ENCODE peak calls at places on chromosomes 16 and 17, in seven cellular contexts. One of them, this sample, is unnamed.
A peak's percentile ranks its signal among the peaks of the same experiment; 100 is the strongest.

GRCh38 chr17:76515291-76515949 is 14.2 kb upstream of the RHBDF2 start:
- DNase-seq in HFFc6: peak; percentile 91
- DNase-seq in progenitor cell of endocrine pancreas: no peak
- DNase-seq in GM13977: peak; percentile 68
- DNase-seq in cardiac fibroblast: peak; percentile 97
- DNase-seq in heart right ventricle: peak; percentile 55
- DNase-seq in mucosa of descending colon: peak; percentile 81
- DNase-seq in this sample: no peak

GRCh38 chr17:69567130-69567529 is 152.6 kb downstream of the MAP2K6 start:
- DNase-seq in HFFc6: no peak
- DNase-seq in progenitor cell of endocrine pancreas: no peak
- DNase-seq in GM13977: no peak
- DNase-seq in cardiac fibroblast: no peak
- DNase-seq in heart right ventricle: no peak
- DNase-seq in mucosa of descending colon: no peak
- DNase-seq in this sample: peak; percentile 12

GRCh38 chr17:44093231-44093900 is 22.8 kb downstream of the G6PC3 start:
- DNase-seq in HFFc6: no peak
- DNase-seq in progenitor cell of endocrine pancreas: no peak
- DNase-seq in GM13977: no peak
- DNase-seq in cardiac fibroblast: no peak
- DNase-seq in heart right ventricle: no peak
- DNase-seq in mucosa of descending colon: no peak
- DNase-seq in this sample: no peak

GRCh38 chr16:25066747-25067631 is 44.6 kb upstream of the LCMT1 start:
- DNase-seq in HFFc6: no peak
- DNase-seq in progenitor cell of endocrine pancreas: peak; percentile 77
- DNase-seq in GM13977: peak; percentile 96
- DNase-seq in cardiac fibroblast: peak; percentile 68
- DNase-seq in heart right ventricle: peak; percentile 87
- DNase-seq in mucosa of descending colon: peak; percentile 92
- DNase-seq in this sample: peak; percentile 92

GRCh38 chr17:8163978-8164814 is 1.4 kb upstream of the VAMP2 start:
- DNase-seq in HFFc6: peak; percentile 43
- DNase-seq in progenitor cell of endocrine pancreas: no peak
- DNase-seq in GM13977: no peak
- DNase-seq in cardiac fibroblast: peak; percentile 61
- DNase-seq in heart right ventricle: peak; percentile 90
- DNase-seq in mucosa of descending colon: peak; percentile 91
- DNase-seq in this sample: peak; percentile 54

GRCh38 chr16:12542818-12543699 is 260.6 kb downstream of the CPPED1 start:
- DNase-seq in HFFc6: no peak
- DNase-seq in progenitor cell of endocrine pancreas: no peak
- DNase-seq in GM13977: peak; percentile 39
- DNase-seq in cardiac fibroblast: no peak
- DNase-seq in heart right ventricle: no peak
- DNase-seq in mucosa of descending colon: no peak
- DNase-seq in this sample: no peak

GRCh38 chr17:77035526-77035925 is 105.2 kb upstream of the SEC14L1 start:
- DNase-seq in HFFc6: no peak
- DNase-seq in progenitor cell of endocrine pancreas: no peak
- DNase-seq in GM13977: no peak
- DNase-seq in cardiac fibroblast: no peak
- DNase-seq in heart right ventricle: no peak
- DNase-seq in mucosa of descending colon: no peak
- DNase-seq in this sample: no peak

GRCh38 chr16:4795181-4795827 is at the start of gene SMIM22:
- DNase-seq in HFFc6: no peak
- DNase-seq in progenitor cell of endocrine pancreas: no peak
- DNase-seq in GM13977: no peak
- DNase-seq in cardiac fibroblast: no peak
- DNase-seq in heart right ventricle: no peak
- DNase-seq in mucosa of descending colon: peak; percentile 86
- DNase-seq in this sample: no peak

GRCh38 chr16:67580202-67580601 is 17.9 kb downstream of the CTCF start:
- DNase-seq in HFFc6: no peak
- DNase-seq in progenitor cell of endocrine pancreas: no peak
- DNase-seq in GM13977: no peak
- DNase-seq in cardiac fibroblast: no peak
- DNase-seq in heart right ventricle: no peak
- DNase-seq in mucosa of descending colon: no peak
- DNase-seq in this sample: no peak

GRCh38 chr16:72677662-72678447 is 370.1 kb downstream of the ZFHX3 start:
- DNase-seq in HFFc6: peak; percentile 74
- DNase-seq in progenitor cell of endocrine pancreas: no peak
- DNase-seq in GM13977: no peak
- DNase-seq in cardiac fibroblast: peak; percentile 78
- DNase-seq in heart right ventricle: no peak
- DNase-seq in mucosa of descending colon: no peak
- DNase-seq in this sample: no peak

GRCh38 chr16:745739-746138 is 4.9 kb upstream of the CIAO3 start:
- DNase-seq in HFFc6: no peak
- DNase-seq in progenitor cell of endocrine pancreas: peak; percentile 53
- DNase-seq in GM13977: peak; percentile 75
- DNase-seq in cardiac fibroblast: no peak
- DNase-seq in heart right ventricle: no peak
- DNase-seq in mucosa of descending colon: peak; percentile 49
- DNase-seq in this sample: peak; percentile 73

GRCh38 chr17:57459286-57459915 is 203.1 kb downstream of the MSI2 start:
- DNase-seq in HFFc6: peak; percentile 74
- DNase-seq in progenitor cell of endocrine pancreas: no peak
- DNase-seq in GM13977: no peak
- DNase-seq in cardiac fibroblast: peak; percentile 68
- DNase-seq in heart right ventricle: no peak
- DNase-seq in mucosa of descending colon: no peak
- DNase-seq in this sample: no peak

GRCh38 chr16:66130296-66130910 is 236.1 kb upstream of the CDH5 start:
- DNase-seq in HFFc6: peak; percentile 77
- DNase-seq in progenitor cell of endocrine pancreas: no peak
- DNase-seq in GM13977: no peak
- DNase-seq in cardiac fibroblast: peak; percentile 41
- DNase-seq in heart right ventricle: no peak
- DNase-seq in mucosa of descending colon: no peak
- DNase-seq in this sample: no peak

GRCh38 chr17:9389116-9389515 is 186.5 kb downstream of the STX8 start:
- DNase-seq in HFFc6: peak; percentile 3
- DNase-seq in progenitor cell of endocrine pancreas: no peak
- DNase-seq in GM13977: peak; percentile 65
- DNase-seq in cardiac fibroblast: peak; percentile 95
- DNase-seq in heart right ventricle: no peak
- DNase-seq in mucosa of descending colon: no peak
- DNase-seq in this sample: no peak

GRCh38 chr17:28946239-28946638 is 5.1 kb downstream of the PHF12 start:
- DNase-seq in HFFc6: peak; percentile 93
- DNase-seq in progenitor cell of endocrine pancreas: no peak
- DNase-seq in GM13977: no peak
- DNase-seq in cardiac fibroblast: peak; percentile 93
- DNase-seq in heart right ventricle: no peak
- DNase-seq in mucosa of descending colon: no peak
- DNase-seq in this sample: no peak

GRCh38 chr16:87816507-87817100 is 50.8 kb upstream of the KLHDC4 start:
- DNase-seq in HFFc6: no peak
- DNase-seq in progenitor cell of endocrine pancreas: no peak
- DNase-seq in GM13977: no peak
- DNase-seq in cardiac fibroblast: no peak
- DNase-seq in heart right ventricle: no peak
- DNase-seq in mucosa of descending colon: no peak
- DNase-seq in this sample: no peak
- TF ChIP-seq CTCF in HFFc6: no peak
- TF ChIP-seq CTCF in progenitor cell of endocrine pancreas: no peak
- TF ChIP-seq CTCF in GM13977: no peak
- TF ChIP-seq CTCF in cardiac fibroblast: no peak
- TF ChIP-seq CTCF in heart right ventricle: no peak
- TF ChIP-seq CTCF in mucosa of descending colon: no peak
- TF ChIP-seq CTCF in this sample: no peak

GRCh38 chr17:18038149-18038850 is 668 bp downstream of the ATPAF2 start:
- DNase-seq in HFFc6: peak; percentile 20
- DNase-seq in progenitor cell of endocrine pancreas: no peak
- DNase-seq in GM13977: no peak
- DNase-seq in cardiac fibroblast: peak; percentile 26
- DNase-seq in heart right ventricle: no peak
- DNase-seq in mucosa of descending colon: no peak
- DNase-seq in this sample: no peak

GRCh38 chr17:18040287-18040858 is 1.2 kb downstream of the GID4 start:
- DNase-seq in HFFc6: no peak
- DNase-seq in progenitor cell of endocrine pancreas: no peak
- DNase-seq in GM13977: no peak
- DNase-seq in cardiac fibroblast: no peak
- DNase-seq in heart right ventricle: no peak
- DNase-seq in mucosa of descending colon: no peak
- DNase-seq in this sample: no peak

GRCh38 chr17:18037482-18037881 is 1.5 kb downstream of the ATPAF2 start:
- DNase-seq in HFFc6: no peak
- DNase-seq in progenitor cell of endocrine pancreas: no peak
- DNase-seq in GM13977: no peak
- DNase-seq in cardiac fibroblast: no peak
- DNase-seq in heart right ventricle: no peak
- DNase-seq in mucosa of descending colon: no peak
- DNase-seq in this sample: no peak

GRCh38 chr17:18039535-18040286 is 503 bp downstream of the GID4 start:
- DNase-seq in HFFc6: no peak
- DNase-seq in progenitor cell of endocrine pancreas: peak; percentile 39
- DNase-seq in GM13977: peak; percentile 75
- DNase-seq in cardiac fibroblast: no peak
- DNase-seq in heart right ventricle: no peak
- DNase-seq in mucosa of descending colon: peak; percentile 67
- DNase-seq in this sample: no peak

GRCh38 chr17:18038861-18039534 is at the start of the genes ATPAF2 and GID4:
- DNase-seq in HFFc6: peak; percentile 98
- DNase-seq in progenitor cell of endocrine pancreas: peak; percentile 99
- DNase-seq in GM13977: peak; percentile 98
- DNase-seq in cardiac fibroblast: peak; percentile 99
- DNase-seq in heart right ventricle: peak; percentile 99
- DNase-seq in mucosa of descending colon: peak; percentile 100
- DNase-seq in this sample: peak; percentile 100
- TF ChIP-seq CTCF in HFFc6: peak; percentile 4
- TF ChIP-seq CTCF in progenitor cell of endocrine pancreas: peak; percentile 24
- TF ChIP-seq CTCF in GM13977: no peak
- TF ChIP-seq CTCF in cardiac fibroblast: peak; percentile 15
- TF ChIP-seq CTCF in heart right ventricle: peak; percentile 10
- TF ChIP-seq CTCF in mucosa of descending colon: no peak
- TF ChIP-seq CTCF in this sample: no peak

GRCh38 chr16:8944113-8944765 is 19.5 kb downstream of the USP7 start:
- DNase-seq in HFFc6: no peak
- DNase-seq in progenitor cell of endocrine pancreas: no peak
- DNase-seq in GM13977: peak; percentile 62
- DNase-seq in cardiac fibroblast: no peak
- DNase-seq in heart right ventricle: no peak
- DNase-seq in mucosa of descending colon: no peak
- DNase-seq in this sample: no peak
- TF ChIP-seq CTCF in HFFc6: no peak
- TF ChIP-seq CTCF in progenitor cell of endocrine pancreas: no peak
- TF ChIP-seq CTCF in GM13977: no peak
- TF ChIP-seq CTCF in cardiac fibroblast: no peak
- TF ChIP-seq CTCF in heart right ventricle: no peak
- TF ChIP-seq CTCF in mucosa of descending colon: no peak
- TF ChIP-seq CTCF in this sample: no peak

GRCh38 chr17:21372256-21372954 is 3.8 kb upstream of the KCNJ12 start:
- DNase-seq in HFFc6: no peak
- DNase-seq in progenitor cell of endocrine pancreas: no peak
- DNase-seq in GM13977: no peak
- DNase-seq in cardiac fibroblast: no peak
- DNase-seq in heart right ventricle: no peak
- DNase-seq in mucosa of descending colon: no peak
- DNase-seq in this sample: no peak

GRCh38 chr17:21374455-21375161 is 1.5 kb upstream of the KCNJ12 start:
- DNase-seq in HFFc6: no peak
- DNase-seq in progenitor cell of endocrine pancreas: no peak
- DNase-seq in GM13977: no peak
- DNase-seq in cardiac fibroblast: peak; percentile 54
- DNase-seq in heart right ventricle: no peak
- DNase-seq in mucosa of descending colon: no peak
- DNase-seq in this sample: no peak

GRCh38 chr17:21373034-21373433 is 3.1 kb upstream of the KCNJ12 start:
- DNase-seq in HFFc6: no peak
- DNase-seq in progenitor cell of endocrine pancreas: no peak
- DNase-seq in GM13977: no peak
- DNase-seq in cardiac fibroblast: no peak
- DNase-seq in heart right ventricle: no peak
- DNase-seq in mucosa of descending colon: no peak
- DNase-seq in this sample: no peak

GRCh38 chr17:21375162-21375560 is 996 bp upstream of the KCNJ12 start:
- DNase-seq in HFFc6: no peak
- DNase-seq in progenitor cell of endocrine pancreas: no peak
- DNase-seq in GM13977: no peak
- DNase-seq in cardiac fibroblast: no peak
- DNase-seq in heart right ventricle: no peak
- DNase-seq in mucosa of descending colon: no peak
- DNase-seq in this sample: no peak

GRCh38 chr17:21373696-21374454 is 2.3 kb upstream of the KCNJ12 start:
- DNase-seq in HFFc6: no peak
- DNase-seq in progenitor cell of endocrine pancreas: no peak
- DNase-seq in GM13977: no peak
- DNase-seq in cardiac fibroblast: no peak
- DNase-seq in heart right ventricle: no peak
- DNase-seq in mucosa of descending colon: no peak
- DNase-seq in this sample: no peak
- TF ChIP-seq CTCF in HFFc6: peak; percentile 35
- TF ChIP-seq CTCF in progenitor cell of endocrine pancreas: no peak
- TF ChIP-seq CTCF in GM13977: no peak
- TF ChIP-seq CTCF in cardiac fibroblast: no peak
- TF ChIP-seq CTCF in heart right ventricle: no peak
- TF ChIP-seq CTCF in mucosa of descending colon: no peak
- TF ChIP-seq CTCF in this sample: no peak

GRCh38 chr17:47847341-47848197 is 3.4 kb downstream of the SP6 start:
- DNase-seq in HFFc6: no peak
- DNase-seq in progenitor cell of endocrine pancreas: peak; percentile 35
- DNase-seq in GM13977: no peak
- DNase-seq in cardiac fibroblast: no peak
- DNase-seq in heart right ventricle: no peak
- DNase-seq in mucosa of descending colon: no peak
- DNase-seq in this sample: peak; percentile 58
- TF ChIP-seq CTCF in HFFc6: peak; percentile 35
- TF ChIP-seq CTCF in progenitor cell of endocrine pancreas: peak; percentile 56
- TF ChIP-seq CTCF in GM13977: peak; percentile 26
- TF ChIP-seq CTCF in cardiac fibroblast: peak; percentile 34
- TF ChIP-seq CTCF in heart right ventricle: no peak
- TF ChIP-seq CTCF in mucosa of descending colon: peak; percentile 15
- TF ChIP-seq CTCF in this sample: peak; percentile 34

GRCh38 chr16:61887903-61888302 is 148.3 kb downstream of the CDH8 start:
- DNase-seq in HFFc6: no peak
- DNase-seq in progenitor cell of endocrine pancreas: no peak
- DNase-seq in GM13977: no peak
- DNase-seq in cardiac fibroblast: peak; percentile 72
- DNase-seq in heart right ventricle: peak; percentile 4
- DNase-seq in mucosa of descending colon: no peak
- DNase-seq in this sample: no peak
- TF ChIP-seq CTCF in HFFc6: no peak
- TF ChIP-seq CTCF in progenitor cell of endocrine pancreas: no peak
- TF ChIP-seq CTCF in GM13977: no peak
- TF ChIP-seq CTCF in cardiac fibroblast: no peak
- TF ChIP-seq CTCF in heart right ventricle: no peak
- TF ChIP-seq CTCF in mucosa of descending colon: no peak
- TF ChIP-seq CTCF in this sample: no peak

GRCh38 chr17:4733073-4733531 is 1.9 kb downstream of the MED11 start:
- DNase-seq in HFFc6: no peak
- DNase-seq in progenitor cell of endocrine pancreas: no peak
- DNase-seq in GM13977: peak; percentile 72
- DNase-seq in cardiac fibroblast: no peak
- DNase-seq in heart right ventricle: no peak
- DNase-seq in mucosa of descending colon: no peak
- DNase-seq in this sample: no peak
- TF ChIP-seq CTCF in HFFc6: peak; percentile 46
- TF ChIP-seq CTCF in progenitor cell of endocrine pancreas: peak; percentile 7
- TF ChIP-seq CTCF in GM13977: peak; percentile 40
- TF ChIP-seq CTCF in cardiac fibroblast: peak; percentile 22
- TF ChIP-seq CTCF in heart right ventricle: peak; percentile 28
- TF ChIP-seq CTCF in mucosa of descending colon: no peak
- TF ChIP-seq CTCF in this sample: no peak

GRCh38 chr16:81939164-81940067 is 71.9 kb downstream of the SDR42E1 start:
- DNase-seq in HFFc6: no peak
- DNase-seq in progenitor cell of endocrine pancreas: no peak
- DNase-seq in GM13977: no peak
- DNase-seq in cardiac fibroblast: no peak
- DNase-seq in heart right ventricle: no peak
- DNase-seq in mucosa of descending colon: no peak
- DNase-seq in this sample: no peak
- TF ChIP-seq CTCF in HFFc6: peak; percentile 25
- TF ChIP-seq CTCF in progenitor cell of endocrine pancreas: no peak
- TF ChIP-seq CTCF in GM13977: no peak
- TF ChIP-seq CTCF in cardiac fibroblast: no peak
- TF ChIP-seq CTCF in heart right ventricle: no peak
- TF ChIP-seq CTCF in mucosa of descending colon: no peak
- TF ChIP-seq CTCF in this sample: no peak

This sample was measured in nephron progenitor cell.